ENCODE peak calls at places on chromosome 5, in four cellular contexts. F is endothelial cell of umbilical vein, Y is IMR-90, L is K562. C is an unnamed sample.

GRCh38 chr5:98763001-98763630 is 10.3 kb upstream of the RGMB start:
- DNase-seq in L (no peak), Y (peak; percentile 93), F (no peak), C (no peak)

GRCh38 chr5:135578685-135579341 is at the start of gene CXCL14:
- DNase-seq in L (no peak), Y (peak; percentile 49), F (no peak), C (no peak)

GRCh38 chr5:150281987-150282386 is 7.6 kb downstream of the CAMK2A start:
- DNase-seq in L (no peak), F (no peak), Y (no peak), C (no peak)

GRCh38 chr5:37208883-37209808 is 40.0 kb downstream of the CPLANE1 start:
- DNase-seq in L (no peak), Y (peak; percentile 25), F (peak; percentile 31), C (no peak)

GRCh38 chr5:128378196-128378595 is 159.8 kb downstream of the FBN2 start:
- DNase-seq in F (no peak), L (no peak), Y (peak; percentile 28), C (no peak)

GRCh38 chr5:40404613-40405012 is 275.1 kb upstream of the PTGER4 start:
- DNase-seq in F (no peak), Y (no peak), L (no peak), C (no peak)

GRCh38 chr5:171316258-171317121 is 7.4 kb downstream of the TLX3 start:
- DNase-seq in L (no peak), Y (peak; percentile 20), F (peak; percentile 23), C (no peak)

GRCh38 chr5:135174315-135175096 is 140.5 kb upstream of the PITX1 start:
- DNase-seq in Y (peak; percentile 24), L (peak; percentile 75), F (no peak), C (no peak)

GRCh38 chr5:143636951-143637528 is 174.9 kb upstream of the HMHB1 start:
- DNase-seq in F (no peak), Y (peak; percentile 69), L (no peak), C (no peak)

GRCh38 chr5:95870105-95870672 is 47.7 kb upstream of the GLRX start:
- DNase-seq in L (no peak), F (peak; percentile 87), Y (peak; percentile 87), C (peak; percentile 44)

GRCh38 chr5:149247726-149248125 is 23.9 kb upstream of the AFAP1L1 start:
- DNase-seq in L (no peak), Y (no peak), F (no peak), C (no peak)

GRCh38 chr5:149251546-149251945 is 20.1 kb upstream of the AFAP1L1 start:
- DNase-seq in Y (no peak), L (no peak), F (no peak), C (no peak)

GRCh38 chr5:149242339-149242738 is 29.3 kb upstream of the AFAP1L1 start:
- DNase-seq in F (no peak), L (no peak), Y (no peak), C (no peak)

DNA sequence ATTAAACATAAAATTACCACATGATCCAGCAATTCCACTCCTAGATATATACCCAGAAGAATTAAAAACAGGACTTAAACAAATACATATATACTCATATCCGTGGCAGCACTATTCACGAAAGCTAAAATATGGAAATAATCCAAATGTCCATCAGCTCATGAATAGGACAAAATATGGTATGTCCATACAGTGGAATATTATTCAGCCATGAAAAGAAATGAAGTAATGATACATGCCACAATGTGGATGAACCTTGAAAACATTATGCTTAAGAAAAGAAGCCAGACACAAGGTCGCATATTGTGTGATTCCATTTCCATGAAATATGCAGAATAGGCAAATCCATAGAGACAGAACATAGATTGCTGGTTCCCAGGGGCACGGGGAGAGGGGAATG is 24.8 kb upstream of the AFAP1L1 start:
- DNase-seq in L (no peak), F (no peak), Y (no peak), C (no peak)
- H3K9me1 ChIP-seq in L (no peaks in the 10 kb centered on the region), F (no peaks in the 10 kb centered on the region), Y (peaks cover 11% of the 10 kb centered on the region), C (no peaks in the 10 kb centered on the region)

GRCh38 chr5:116703923-116704322 is 129.3 kb upstream of the SEMA6A start:
- DNase-seq in F (no peak), Y (no peak), L (no peak), C (no peak)

DNA sequence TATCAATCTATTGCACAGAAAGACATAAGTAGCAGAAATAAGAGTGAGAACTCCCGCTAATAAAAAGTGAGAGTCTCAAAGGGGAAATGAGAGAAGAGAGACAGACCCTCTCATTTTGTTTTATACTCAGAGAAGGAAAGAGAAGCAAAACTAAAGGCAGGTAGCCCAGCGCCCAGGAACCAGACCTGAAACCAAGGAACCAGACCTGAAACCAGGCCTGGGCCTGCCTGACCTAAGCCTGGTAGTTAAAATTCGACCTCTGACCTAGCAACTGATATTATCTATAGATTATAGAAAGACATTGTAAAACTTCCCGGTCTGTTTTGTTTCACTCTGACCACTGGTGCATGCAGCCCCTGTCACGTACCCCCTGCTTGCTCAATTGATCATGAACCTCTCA is 134.5 kb upstream of the SEMA6A start:
- DNase-seq in F (no peak), L (no peak), Y (no peak), C (no peak)
- H3K9me1 ChIP-seq in F (no peaks in the 10 kb centered on the region), L (no peaks in the 10 kb centered on the region), Y (no peaks in the 10 kb centered on the region), C (no peaks in the 10 kb centered on the region)

GRCh38 chr5:77413049-77413448 is 79.1 kb downstream of the WDR41 start:
- DNase-seq in Y (no peak), L (no peak), F (no peak), C (no peak)
- H3K9me1 ChIP-seq in Y (peaks cover 5% of the 10 kb centered on the region), L (no peaks in the 10 kb centered on the region), F (no peaks in the 10 kb centered on the region), C (no peaks in the 10 kb centered on the region)

DNA sequence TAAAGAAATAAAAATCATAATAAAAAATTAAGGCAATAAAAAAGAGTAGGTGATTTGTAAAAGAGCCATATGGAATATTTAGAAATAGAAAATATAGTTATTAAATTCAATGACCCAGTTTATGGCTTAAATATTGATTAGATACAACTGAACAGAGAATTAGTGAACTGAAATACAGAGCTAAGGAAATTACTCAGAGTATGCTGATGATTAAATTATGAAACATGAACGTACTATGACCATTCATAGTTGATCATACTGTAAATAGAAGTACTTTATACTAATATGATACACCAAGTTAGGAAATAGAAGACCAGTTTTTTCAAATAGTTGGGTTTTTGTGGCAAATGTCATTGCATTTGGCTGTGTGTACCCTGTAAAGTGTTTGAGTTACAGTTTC is 194.5 kb downstream of the CWC27 start:
- DNase-seq in L (no peak), Y (no peak), F (no peak), C (no peak)
- H3K9me1 ChIP-seq in L (no peaks in the 10 kb centered on the region), Y (no peaks in the 10 kb centered on the region), F (no peaks in the 10 kb centered on the region), C (no peaks in the 10 kb centered on the region)

GRCh38 chr5:110321117-110321516 is 405.4 kb downstream of the TMEM232 start:
- DNase-seq in F (no peak), L (no peak), Y (no peak), C (no peak)

GRCh38 chr5:110323357-110323756 is 403.1 kb downstream of the TMEM232 start:
- DNase-seq in L (no peak), F (no peak), Y (no peak), C (no peak)

DNA sequence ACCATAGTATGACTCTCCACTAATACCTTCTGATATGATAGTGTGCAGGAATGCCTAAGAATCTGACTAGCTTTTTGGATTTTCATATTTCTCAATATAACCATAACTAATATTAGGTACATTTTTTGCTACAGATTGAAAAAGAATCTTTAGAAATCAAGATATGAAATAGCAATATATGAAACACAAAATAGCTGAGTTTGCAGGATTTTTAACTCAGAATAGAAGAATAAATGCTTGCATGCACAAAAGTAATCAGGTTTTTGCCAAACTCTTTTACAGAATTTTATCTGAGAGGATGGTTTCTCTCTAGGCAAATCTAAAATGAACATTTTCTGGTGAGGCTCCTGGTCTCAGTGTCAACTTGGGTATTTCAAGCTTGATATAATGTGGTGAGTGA is 402.6 kb downstream of the TMEM232 start:
- DNase-seq in Y (no peak), L (no peak), F (no peak), C (no peak)
- H3K9me1 ChIP-seq in Y (no peaks in the 10 kb centered on the region), L (no peaks in the 10 kb centered on the region), F (no peaks in the 10 kb centered on the region), C (no peaks in the 10 kb centered on the region)

DNA sequence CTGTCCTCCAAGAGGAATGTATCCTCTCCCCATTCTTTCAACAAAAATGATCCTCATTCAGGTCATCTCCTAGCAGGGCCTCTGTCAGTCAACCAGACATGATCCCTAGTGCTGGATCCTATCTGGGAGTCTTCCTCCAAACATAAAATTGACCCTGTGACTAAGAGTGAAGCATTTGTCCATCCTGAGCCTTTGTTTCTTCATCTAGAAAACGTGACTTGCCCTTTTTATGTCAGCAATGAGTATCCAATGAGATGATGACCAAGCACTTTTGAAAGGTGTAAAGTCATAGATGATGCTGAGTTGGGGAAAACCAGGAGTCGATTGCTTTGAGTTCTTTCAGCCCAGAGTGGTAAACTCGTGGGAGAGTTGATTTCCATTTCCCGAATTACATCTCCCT is 143.3 kb downstream of the CMYA5 start:
- DNase-seq in L (no peak), F (no peak), Y (no peak), C (no peak)
- H3K9me1 ChIP-seq in L (no peaks in the 10 kb centered on the region), F (no peaks in the 10 kb centered on the region), Y (no peaks in the 10 kb centered on the region), C (no peaks in the 10 kb centered on the region)

GRCh38 chr5:24606974-24607373 is 37.8 kb downstream of the CDH10 start:
- DNase-seq in F (no peak), Y (no peak), L (no peak), C (no peak)
- H3K9me1 ChIP-seq in F (no peaks in the 10 kb centered on the region), Y (no peaks in the 10 kb centered on the region), L (no peaks in the 10 kb centered on the region), C (no peaks in the 10 kb centered on the region)

DNA sequence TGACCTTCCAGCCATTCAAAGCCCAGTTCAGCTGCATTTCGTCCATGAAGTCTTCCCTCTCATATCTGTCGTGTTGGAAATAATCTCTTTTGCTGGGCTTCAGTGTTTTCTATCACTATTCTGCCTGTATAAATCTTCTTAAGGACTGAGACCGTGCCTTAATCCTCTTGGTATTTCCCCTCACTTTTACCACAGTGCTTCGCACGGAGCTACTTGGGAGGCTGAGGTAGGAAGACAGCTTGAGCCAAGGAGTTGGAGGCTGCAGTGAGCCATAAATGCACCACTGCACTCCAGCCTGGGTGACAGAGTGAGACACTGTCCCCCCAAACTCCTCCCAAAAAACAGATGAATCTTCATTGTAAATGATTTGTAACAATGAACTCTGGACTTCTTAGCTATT is 57.8 kb downstream of the PHAX start:
- DNase-seq in F (no peak), L (no peak), Y (no peak), C (no peak)
- H3K9me1 ChIP-seq in F (no peaks in the 10 kb centered on the region), L (no peaks in the 10 kb centered on the region), Y (no peaks in the 10 kb centered on the region), C (no peaks in the 10 kb centered on the region)